ENCODE peak calls at places on chromosomes 3 and 15, in four cellular contexts. O is lower leg skin, B is fibroblast of villous mesenchyme, J is adrenal gland. T is an unnamed sample.

GRCh38 chr3:174333640-174334039 is 525.5 kb upstream of the NAALADL2 start:
- DNase-seq in O (no peak), B (no peak), J (no peak), T (no peak)

GRCh38 chr15:69612112-69612511 is 159.5 kb downstream of the RPLP1 start:
- DNase-seq in O (peak), B (no peak), J (no peak), T (no peak)

GRCh38 chr3:85304360-85304964 is 345.7 kb downstream of the CADM2 start:
- DNase-seq in J (no peak), B (no peak), O (no peak), T (no peak)

GRCh38 chr15:93566777-93567176 is 477.8 kb upstream of the RGMA start:
- DNase-seq in J (no peak), O (no peak), B (no peak), T (peak)

GRCh38 chr15:59170295-59170881 is 36.3 kb upstream of the LDHAL6B start:
- DNase-seq in J (peak), B (peak), O (peak), T (peak)

GRCh38 chr3:24640330-24640877 is 145.8 kb upstream of the THRB start:
- DNase-seq in J (no peak), B (peak), O (no peak), T (peak)

GRCh38 chr3:194031867-194032635 is 103.9 kb upstream of the HES1 start:
- DNase-seq in B (no peak), J (no peak), O (no peak), T (no peak)

GRCh38 chr3:7517979-7518378 is 657.1 kb downstream of the GRM7 start:
- DNase-seq in O (no peak), B (no peak), J (no peak), T (no peak)

GRCh38 chr15:71780349-71780976 is 29.9 kb upstream of the NR2E3 start:
- DNase-seq in B (peak), J (peak), O (no peak), T (peak)

GRCh38 chr3:67005974-67006373 is 7.9 kb downstream of the KBTBD8 start:
- DNase-seq in O (no peak), B (no peak), J (no peak), T (no peak)

GRCh38 chr3:119600732-119601131 is 3.0 kb downstream of the PLA1A start:
- DNase-seq in J (peak), O (no peak), B (peak), T (no peak)

GRCh38 chr3:168574455-168575158 is 478.9 kb upstream of the GOLIM4 start:
- DNase-seq in B (no peak), O (no peak), J (no peak), T (no peak)

GRCh38 chr15:70126382-70126781 is 28.7 kb upstream of the TLE3 start:
- DNase-seq in O (peak), B (no peak), J (no peak), T (no peak)

GRCh38 chr3:160566499-160566898 is 1.1 kb upstream of the KPNA4 start:
- DNase-seq in B (no peak), J (no peak), O (no peak), T (no peak)

GRCh38 chr3:7144696-7145308 is 283.9 kb downstream of the GRM7 start:
- DNase-seq in O (no peak), B (no peak), J (no peak), T (peak)

GRCh38 chr3:13023251-13024055 is 49.8 kb downstream of the IQSEC1 start:
- DNase-seq in B (no peak), J (no peak), O (no peak), T (peak)

GRCh38 chr15:41862515-41863116 is 24.0 kb downstream of the PLA2G4B start:
- DNase-seq in J (no peak), O (no peak), B (no peak), T (no peak)

GRCh38 chr3:58332575-58333179 is at the start of gene PXK:
- DNase-seq in J (peak), B (peak), O (peak), T (peak)

GRCh38 chr15:60363024-60363674 is 34.6 kb downstream of the ANXA2 start:
- DNase-seq in B (peak), O (no peak), J (no peak), T (no peak)

GRCh38 chr3:22685598-22685997 is 517.5 kb upstream of the UBE2E2 start:
- DNase-seq in B (no peak), J (no peak), O (no peak), T (peak)

GRCh38 chr3:184514151-184514490 is 47.5 kb upstream of the EPHB3 start:
- DNase-seq in J (no peak), B (no peak), O (no peak), T (no peak)

GRCh38 chr3:37255990-37256308 is 81.6 kb upstream of the LRRFIP2 start:
- DNase-seq in J (no peak), B (no peak), O (no peak), T (peak)

GRCh38 chr3:140469491-140469890 is 208.4 kb upstream of the TRIM42 start:
- DNase-seq in O (peak), B (no peak), J (no peak), T (peak)

GRCh38 chr3:134267996-134268395 is 17.3 kb upstream of the RYK start:
- DNase-seq in J (no peak), O (no peak), B (no peak), T (no peak)

GRCh38 chr3:53258600-53259426 is 3.0 kb upstream of the TKT start:
- DNase-seq in O (no peak), J (no peak), B (no peak), T (no peak)

GRCh38 chr3:187082976-187083375 is 56.3 kb downstream of the RPL39L start:
- DNase-seq in O (peak), J (peak), B (no peak), T (no peak)

GRCh38 chr3:108552267-108553159 is 36.7 kb downstream of the CIP2A start:
- DNase-seq in J (no peak), B (peak), O (no peak), T (peak)

GRCh38 chr3:60573494-60573893 is 677.8 kb downstream of the FHIT start:
- DNase-seq in J (peak), B (no peak), O (no peak), T (peak)

GRCh38 chr3:4853749-4854140 is 125.5 kb upstream of the BHLHE40 start:
- DNase-seq in B (no peak), O (no peak), J (no peak), T (no peak)

GRCh38 chr15:79358069-79358468 is 47.2 kb downstream of the TMED3 start:
- DNase-seq in O (no peak), B (no peak), J (no peak), T (no peak)

GRCh38 chr15:83692820-83693581 is 39.1 kb downstream of the ADAMTSL3 start:
- DNase-seq in B (no peak), O (no peak), J (no peak), T (no peak)

GRCh38 chr15:99733268-99734039 is at the start of gene LYSMD4:
- DNase-seq in O (peak), B (peak), J (peak), T (peak)
- H3K4me3 ChIP-seq in O (peak), B (peak), J (peak), T (peak)

DNA sequence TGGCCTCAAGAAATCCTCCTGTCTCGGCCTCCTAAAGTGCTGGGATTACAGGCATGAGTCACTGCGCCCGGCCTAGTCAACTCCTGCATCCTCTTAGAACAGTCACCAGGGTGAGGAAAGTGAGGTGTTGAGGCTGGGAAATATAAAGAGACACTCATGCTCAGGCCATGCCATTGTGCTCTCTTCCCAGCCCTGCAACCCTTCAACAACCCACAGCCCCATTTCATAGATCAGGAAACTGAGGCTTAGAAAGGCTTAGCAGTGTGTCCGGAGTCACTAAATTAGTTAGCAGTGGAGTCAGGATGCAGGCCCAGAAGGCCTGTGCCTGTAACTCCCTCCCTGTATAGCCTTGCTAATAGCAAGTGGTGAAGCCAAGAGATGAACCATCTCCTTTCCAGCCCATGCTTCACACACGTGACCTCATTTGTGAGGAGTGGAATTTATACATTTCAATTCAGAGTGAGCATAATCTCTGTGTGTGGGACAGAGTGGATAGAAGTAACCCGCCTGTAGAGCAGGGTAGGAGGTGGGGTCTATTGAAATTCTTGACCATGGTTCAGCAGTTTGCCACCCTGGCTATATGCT is 51.7 kb upstream of the USP3 start:
- DNase-seq in J (no peak), O (peak), B (no peak), T (no peak)
- TF ChIP-seq CTCF in J (no peak), O (no peak), B (no peak), T (no peak)

DNA sequence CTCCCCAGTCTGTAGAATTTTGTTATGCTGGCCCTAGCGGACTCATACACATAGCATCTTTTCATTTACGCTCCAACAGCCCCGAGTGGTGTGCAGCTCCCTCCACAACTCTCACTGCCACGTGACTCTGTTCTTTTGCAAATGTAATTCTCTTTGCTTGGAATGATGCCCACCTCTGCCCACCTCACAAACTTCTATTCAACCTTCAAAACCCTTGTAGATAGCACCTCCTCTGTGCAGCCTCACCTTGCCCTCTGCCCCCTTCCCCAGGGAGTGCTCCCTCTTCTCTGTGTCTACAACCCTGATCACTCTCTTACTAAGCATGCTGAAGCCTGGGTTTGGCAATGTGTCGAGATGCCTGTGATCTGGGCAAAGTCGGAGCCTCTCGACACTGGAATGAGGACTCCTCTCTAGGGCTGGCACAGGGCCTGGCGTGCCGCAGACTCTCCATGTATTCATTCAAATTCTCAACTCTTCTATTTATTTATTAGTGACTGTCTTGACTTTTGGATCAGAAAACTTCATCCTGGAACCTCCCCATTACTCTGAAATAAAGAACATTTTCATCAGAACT is 73.5 kb downstream of the MGLL start:
- DNase-seq in J (no peak), B (no peak), O (no peak), T (peak)
- H3K4me3 ChIP-seq in J (no peak), B (no peak), O (no peak), T (no peak)

GRCh38 chr15:62071711-62072308 is 5.0 kb downstream of the C2CD4A start:
- DNase-seq in J (no peak), B (peak), O (no peak), T (peak)
- TF ChIP-seq CTCF in J (peak), B (peak), O (no peak), T (peak)

GRCh38 chr3:55572816-55573215 is 85.7 kb upstream of the WNT5A start:
- DNase-seq in O (no peak), B (no peak), J (no peak), T (no peak)
- H3K4me3 ChIP-seq in O (no peak), B (no peak), J (no peak), T (no peak)

DNA sequence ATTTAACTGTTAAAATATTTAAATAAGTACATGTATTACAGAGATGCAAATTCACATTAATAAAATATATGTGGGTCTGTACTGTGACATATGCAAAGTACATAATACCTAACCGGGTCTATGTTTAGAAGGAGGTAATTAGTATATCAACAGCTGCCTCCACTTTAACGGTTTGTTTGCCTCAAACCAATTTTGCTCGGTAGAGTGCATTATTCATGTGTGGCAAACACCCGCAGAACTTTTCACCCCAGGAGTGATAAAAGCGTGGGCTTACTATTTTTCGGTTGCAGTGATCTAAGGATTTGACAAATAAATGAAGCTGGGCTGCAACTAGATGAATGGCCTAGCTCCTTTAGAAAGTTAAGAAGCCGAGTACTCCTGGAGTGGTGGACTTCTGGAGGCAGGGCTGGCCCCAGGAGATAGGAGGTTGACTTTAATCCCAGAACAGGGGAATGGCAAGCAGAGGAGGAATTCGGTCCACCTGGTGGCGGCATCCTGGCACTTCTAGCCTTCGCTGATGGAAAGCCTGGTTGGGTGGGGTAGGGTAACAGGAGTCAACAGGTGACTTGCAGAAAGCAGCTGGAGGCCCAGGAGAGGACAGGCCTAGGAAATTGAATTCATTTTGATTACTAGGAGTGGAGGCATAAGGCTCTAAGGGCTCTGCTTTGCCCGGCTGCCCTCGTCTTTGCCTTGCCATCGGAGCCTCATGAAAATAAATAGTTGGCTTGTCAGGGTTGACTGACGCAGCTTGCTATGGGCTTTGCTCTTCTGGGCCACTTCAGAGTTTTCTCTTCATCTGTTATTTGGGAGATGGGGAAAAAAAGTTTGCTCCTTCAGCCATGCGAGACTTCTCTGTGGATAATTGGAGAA is 2.4 kb downstream of the SLCO3A1 start:
- DNase-seq in J (no peak), B (no peak), O (no peak), T (peak)
- TF ChIP-seq CTCF in J (no peak), B (no peak), O (no peak), T (peak)

DNA sequence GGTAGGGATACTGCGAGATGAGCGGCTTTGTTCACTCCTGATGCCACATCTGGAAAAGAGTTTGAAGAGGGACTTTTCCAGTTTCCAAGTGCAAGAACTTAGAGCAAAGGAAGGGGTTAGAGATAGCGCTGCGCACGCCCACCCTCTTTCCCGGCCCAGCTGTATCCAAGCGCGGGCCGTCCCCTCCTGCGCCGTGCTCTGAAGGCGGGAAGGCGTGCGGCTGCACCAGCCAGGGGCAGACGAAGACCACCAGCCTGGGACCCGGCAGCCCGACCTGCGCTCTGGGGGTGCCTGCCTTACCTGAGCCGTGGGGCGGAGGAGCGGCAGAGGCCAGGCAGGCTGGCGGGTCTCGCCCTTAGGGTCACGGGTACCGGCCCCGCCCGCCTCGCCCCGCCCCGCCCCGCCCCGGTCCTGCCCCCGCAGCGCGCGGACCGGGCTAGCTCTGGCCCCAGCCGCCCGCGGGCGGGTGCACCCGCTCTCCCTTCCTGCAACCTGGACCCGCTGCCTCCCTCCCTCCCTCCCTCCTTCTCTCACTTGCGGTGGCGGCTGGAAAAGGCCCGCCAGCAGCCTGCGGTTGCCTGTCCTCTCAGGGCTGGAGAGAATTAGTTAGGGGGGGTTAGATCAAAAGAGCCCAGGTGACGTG is at the start of gene WDR72:
- DNase-seq in O (no peak), J (no peak), B (no peak), T (no peak)
- H3K4me3 ChIP-seq in O (no peak), J (no peak), B (no peak), T (no peak)